ENCODE peak calls at places on chromosomes 4 and X, in eight cellular contexts. One of them, this sample, is unnamed.

GRCh38 chr4:153346563-153346962 is 2.1 kb downstream of the MND1 start:
- DNase-seq in NCI-H510A treated with DMSO at 0.1 percent for 48 hours: no peak
- DNase-seq in stimulated activated CD8-positive, alpha-beta memory T cell treated with anti-CD3 and anti-CD28 coated beads, Interleukin-4, amount 100 ng/mL, for 24 hours: no peak
- DNase-seq in AG08395: no peak
- DNase-seq in NK-92 treated with Interleukin-12 subunit alpha and Interleukin-12 subunit beta, amount 100 ng/mL, for 24 hours: no peak
- DNase-seq in H9: no peak
- DNase-seq in T-helper 9 cell: no peak
- DNase-seq in RCC 7860: no peak
- DNase-seq in this sample: no peak

GRCh38 chr4:185283723-185284122 is 74.3 kb downstream of the SNX25 start:
- DNase-seq in NK-92 treated with Interleukin-12 subunit alpha and Interleukin-12 subunit beta, amount 100 ng/mL, for 24 hours: no peak
- DNase-seq in H9: no peak
- DNase-seq in T-helper 9 cell: no peak
- DNase-seq in NCI-H510A treated with DMSO at 0.1 percent for 48 hours: no peak
- DNase-seq in AG08395: no peak
- DNase-seq in RCC 7860: no peak
- DNase-seq in stimulated activated CD8-positive, alpha-beta memory T cell treated with anti-CD3 and anti-CD28 coated beads, Interleukin-4, amount 100 ng/mL, for 24 hours: no peak
- DNase-seq in this sample: no peak

GRCh38 chrX:97685753-97686152 is 802.0 kb downstream of the RPA4 start:
- DNase-seq in NCI-H510A treated with DMSO at 0.1 percent for 48 hours: peak
- DNase-seq in T-helper 9 cell: no peak
- DNase-seq in stimulated activated CD8-positive, alpha-beta memory T cell treated with anti-CD3 and anti-CD28 coated beads, Interleukin-4, amount 100 ng/mL, for 24 hours: no peak
- DNase-seq in NK-92 treated with Interleukin-12 subunit alpha and Interleukin-12 subunit beta, amount 100 ng/mL, for 24 hours: peak
- DNase-seq in H9: no peak
- DNase-seq in AG08395: peak
- DNase-seq in RCC 7860: peak
- DNase-seq in this sample: peak

GRCh38 chr4:82282875-82283274 is 90.9 kb downstream of the HNRNPD start:
- DNase-seq in T-helper 9 cell: no peak
- DNase-seq in H9: no peak
- DNase-seq in NCI-H510A treated with DMSO at 0.1 percent for 48 hours: no peak
- DNase-seq in AG08395: no peak
- DNase-seq in stimulated activated CD8-positive, alpha-beta memory T cell treated with anti-CD3 and anti-CD28 coated beads, Interleukin-4, amount 100 ng/mL, for 24 hours: no peak
- DNase-seq in RCC 7860: no peak
- DNase-seq in NK-92 treated with Interleukin-12 subunit alpha and Interleukin-12 subunit beta, amount 100 ng/mL, for 24 hours: no peak
- DNase-seq in this sample: no peak

GRCh38 chr4:150056569-150056968 is 21.7 kb upstream of the DCLK2 start:
- DNase-seq in AG08395: peak
- DNase-seq in T-helper 9 cell: no peak
- DNase-seq in stimulated activated CD8-positive, alpha-beta memory T cell treated with anti-CD3 and anti-CD28 coated beads, Interleukin-4, amount 100 ng/mL, for 24 hours: no peak
- DNase-seq in NK-92 treated with Interleukin-12 subunit alpha and Interleukin-12 subunit beta, amount 100 ng/mL, for 24 hours: no peak
- DNase-seq in H9: no peak
- DNase-seq in RCC 7860: peak
- DNase-seq in NCI-H510A treated with DMSO at 0.1 percent for 48 hours: no peak
- DNase-seq in this sample: no peak

GRCh38 chr4:105305019-105305836 is 158.6 kb downstream of the TET2 start:
- DNase-seq in H9: no peak
- DNase-seq in RCC 7860: no peak
- DNase-seq in NK-92 treated with Interleukin-12 subunit alpha and Interleukin-12 subunit beta, amount 100 ng/mL, for 24 hours: no peak
- DNase-seq in T-helper 9 cell: no peak
- DNase-seq in stimulated activated CD8-positive, alpha-beta memory T cell treated with anti-CD3 and anti-CD28 coated beads, Interleukin-4, amount 100 ng/mL, for 24 hours: no peak
- DNase-seq in AG08395: no peak
- DNase-seq in NCI-H510A treated with DMSO at 0.1 percent for 48 hours: no peak
- DNase-seq in this sample: no peak

GRCh38 chrX:69362354-69362753 is 141.8 kb upstream of the NALF2 start:
- DNase-seq in T-helper 9 cell: no peak
- DNase-seq in NK-92 treated with Interleukin-12 subunit alpha and Interleukin-12 subunit beta, amount 100 ng/mL, for 24 hours: no peak
- DNase-seq in RCC 7860: no peak
- DNase-seq in AG08395: peak
- DNase-seq in NCI-H510A treated with DMSO at 0.1 percent for 48 hours: no peak
- DNase-seq in stimulated activated CD8-positive, alpha-beta memory T cell treated with anti-CD3 and anti-CD28 coated beads, Interleukin-4, amount 100 ng/mL, for 24 hours: no peak
- DNase-seq in H9: no peak
- DNase-seq in this sample: no peak

GRCh38 chr4:73726000-73726399 is 14.4 kb upstream of the CXCL8 start:
- DNase-seq in stimulated activated CD8-positive, alpha-beta memory T cell treated with anti-CD3 and anti-CD28 coated beads, Interleukin-4, amount 100 ng/mL, for 24 hours: no peak
- DNase-seq in NCI-H510A treated with DMSO at 0.1 percent for 48 hours: no peak
- DNase-seq in NK-92 treated with Interleukin-12 subunit alpha and Interleukin-12 subunit beta, amount 100 ng/mL, for 24 hours: no peak
- DNase-seq in H9: no peak
- DNase-seq in RCC 7860: peak
- DNase-seq in AG08395: peak
- DNase-seq in T-helper 9 cell: no peak
- DNase-seq in this sample: peak

GRCh38 chr4:72340803-72341431 is 228.1 kb downstream of the ADAMTS3 start:
- DNase-seq in NCI-H510A treated with DMSO at 0.1 percent for 48 hours: no peak
- DNase-seq in NK-92 treated with Interleukin-12 subunit alpha and Interleukin-12 subunit beta, amount 100 ng/mL, for 24 hours: no peak
- DNase-seq in stimulated activated CD8-positive, alpha-beta memory T cell treated with anti-CD3 and anti-CD28 coated beads, Interleukin-4, amount 100 ng/mL, for 24 hours: no peak
- DNase-seq in RCC 7860: no peak
- DNase-seq in H9: no peak
- DNase-seq in AG08395: no peak
- DNase-seq in T-helper 9 cell: no peak
- DNase-seq in this sample: no peak

GRCh38 chrX:19739683-19740082 is 147.7 kb downstream of the SH3KBP1 start:
- DNase-seq in NCI-H510A treated with DMSO at 0.1 percent for 48 hours: peak
- DNase-seq in T-helper 9 cell: peak
- DNase-seq in H9: peak
- DNase-seq in RCC 7860: peak
- DNase-seq in AG08395: peak
- DNase-seq in NK-92 treated with Interleukin-12 subunit alpha and Interleukin-12 subunit beta, amount 100 ng/mL, for 24 hours: no peak
- DNase-seq in stimulated activated CD8-positive, alpha-beta memory T cell treated with anti-CD3 and anti-CD28 coated beads, Interleukin-4, amount 100 ng/mL, for 24 hours: no peak
- DNase-seq in this sample: peak

GRCh38 chr4:153789741-153790651 is 1.1 kb upstream of the SFRP2 start:
- DNase-seq in H9: peak
- DNase-seq in stimulated activated CD8-positive, alpha-beta memory T cell treated with anti-CD3 and anti-CD28 coated beads, Interleukin-4, amount 100 ng/mL, for 24 hours: no peak
- DNase-seq in NCI-H510A treated with DMSO at 0.1 percent for 48 hours: no peak
- DNase-seq in AG08395: no peak
- DNase-seq in T-helper 9 cell: no peak
- DNase-seq in RCC 7860: no peak
- DNase-seq in NK-92 treated with Interleukin-12 subunit alpha and Interleukin-12 subunit beta, amount 100 ng/mL, for 24 hours: no peak
- DNase-seq in this sample: peak

GRCh38 chr4:288891-289290 is 16.4 kb downstream of the ZNF732 start:
- DNase-seq in stimulated activated CD8-positive, alpha-beta memory T cell treated with anti-CD3 and anti-CD28 coated beads, Interleukin-4, amount 100 ng/mL, for 24 hours: no peak
- DNase-seq in T-helper 9 cell: no peak
- DNase-seq in NK-92 treated with Interleukin-12 subunit alpha and Interleukin-12 subunit beta, amount 100 ng/mL, for 24 hours: no peak
- DNase-seq in H9: no peak
- DNase-seq in AG08395: no peak
- DNase-seq in RCC 7860: no peak
- DNase-seq in NCI-H510A treated with DMSO at 0.1 percent for 48 hours: no peak
- DNase-seq in this sample: peak

GRCh38 chrX:38857736-38858432 is 56.6 kb downstream of the MID1IP1 start:
- DNase-seq in stimulated activated CD8-positive, alpha-beta memory T cell treated with anti-CD3 and anti-CD28 coated beads, Interleukin-4, amount 100 ng/mL, for 24 hours: no peak
- DNase-seq in AG08395: no peak
- DNase-seq in NCI-H510A treated with DMSO at 0.1 percent for 48 hours: peak
- DNase-seq in RCC 7860: no peak
- DNase-seq in NK-92 treated with Interleukin-12 subunit alpha and Interleukin-12 subunit beta, amount 100 ng/mL, for 24 hours: no peak
- DNase-seq in T-helper 9 cell: no peak
- DNase-seq in H9: no peak
- DNase-seq in this sample: no peak

GRCh38 chrX:154441984-154442707 is 1.8 kb upstream of the FAM50A start:
- DNase-seq in RCC 7860: no peak
- DNase-seq in AG08395: no peak
- DNase-seq in stimulated activated CD8-positive, alpha-beta memory T cell treated with anti-CD3 and anti-CD28 coated beads, Interleukin-4, amount 100 ng/mL, for 24 hours: no peak
- DNase-seq in NK-92 treated with Interleukin-12 subunit alpha and Interleukin-12 subunit beta, amount 100 ng/mL, for 24 hours: no peak
- DNase-seq in NCI-H510A treated with DMSO at 0.1 percent for 48 hours: no peak
- DNase-seq in T-helper 9 cell: no peak
- DNase-seq in H9: no peak
- DNase-seq in this sample: peak

GRCh38 chr4:184815046-184815877 is 10.5 kb downstream of the ACSL1 start:
- DNase-seq in stimulated activated CD8-positive, alpha-beta memory T cell treated with anti-CD3 and anti-CD28 coated beads, Interleukin-4, amount 100 ng/mL, for 24 hours: no peak
- DNase-seq in NCI-H510A treated with DMSO at 0.1 percent for 48 hours: peak
- DNase-seq in T-helper 9 cell: no peak
- DNase-seq in AG08395: peak
- DNase-seq in H9: peak
- DNase-seq in RCC 7860: peak
- DNase-seq in NK-92 treated with Interleukin-12 subunit alpha and Interleukin-12 subunit beta, amount 100 ng/mL, for 24 hours: peak
- DNase-seq in this sample: peak

GRCh38 chr4:117239434-117239833 is 154.1 kb upstream of the TRAM1L1 start:
- DNase-seq in AG08395: no peak
- DNase-seq in stimulated activated CD8-positive, alpha-beta memory T cell treated with anti-CD3 and anti-CD28 coated beads, Interleukin-4, amount 100 ng/mL, for 24 hours: no peak
- DNase-seq in NK-92 treated with Interleukin-12 subunit alpha and Interleukin-12 subunit beta, amount 100 ng/mL, for 24 hours: no peak
- DNase-seq in T-helper 9 cell: no peak
- DNase-seq in H9: no peak
- DNase-seq in RCC 7860: no peak
- DNase-seq in NCI-H510A treated with DMSO at 0.1 percent for 48 hours: no peak
- DNase-seq in this sample: no peak

GRCh38 chr4:128477540-128477939 is 189.9 kb upstream of the PGRMC2 start:
- DNase-seq in stimulated activated CD8-positive, alpha-beta memory T cell treated with anti-CD3 and anti-CD28 coated beads, Interleukin-4, amount 100 ng/mL, for 24 hours: no peak
- DNase-seq in H9: no peak
- DNase-seq in RCC 7860: no peak
- DNase-seq in NCI-H510A treated with DMSO at 0.1 percent for 48 hours: no peak
- DNase-seq in AG08395: no peak
- DNase-seq in NK-92 treated with Interleukin-12 subunit alpha and Interleukin-12 subunit beta, amount 100 ng/mL, for 24 hours: no peak
- DNase-seq in T-helper 9 cell: no peak
- DNase-seq in this sample: peak

GRCh38 chr4:122537388-122538135 is 81.0 kb upstream of the IL2 start:
- DNase-seq in RCC 7860: no peak
- DNase-seq in NCI-H510A treated with DMSO at 0.1 percent for 48 hours: no peak
- DNase-seq in stimulated activated CD8-positive, alpha-beta memory T cell treated with anti-CD3 and anti-CD28 coated beads, Interleukin-4, amount 100 ng/mL, for 24 hours: no peak
- DNase-seq in T-helper 9 cell: no peak
- DNase-seq in NK-92 treated with Interleukin-12 subunit alpha and Interleukin-12 subunit beta, amount 100 ng/mL, for 24 hours: no peak
- DNase-seq in H9: no peak
- DNase-seq in AG08395: no peak
- DNase-seq in this sample: no peak

GRCh38 chrX:72203421-72203820 is 21.9 kb downstream of the PIN4 start:
- DNase-seq in stimulated activated CD8-positive, alpha-beta memory T cell treated with anti-CD3 and anti-CD28 coated beads, Interleukin-4, amount 100 ng/mL, for 24 hours: no peak
- DNase-seq in NCI-H510A treated with DMSO at 0.1 percent for 48 hours: no peak
- DNase-seq in RCC 7860: no peak
- DNase-seq in NK-92 treated with Interleukin-12 subunit alpha and Interleukin-12 subunit beta, amount 100 ng/mL, for 24 hours: no peak
- DNase-seq in T-helper 9 cell: no peak
- DNase-seq in AG08395: no peak
- DNase-seq in H9: no peak
- DNase-seq in this sample: no peak

GRCh38 chrX:106415276-106415895 is 196.4 kb upstream of the RADX start:
- DNase-seq in T-helper 9 cell: peak
- DNase-seq in AG08395: peak
- DNase-seq in RCC 7860: no peak
- DNase-seq in stimulated activated CD8-positive, alpha-beta memory T cell treated with anti-CD3 and anti-CD28 coated beads, Interleukin-4, amount 100 ng/mL, for 24 hours: no peak
- DNase-seq in NK-92 treated with Interleukin-12 subunit alpha and Interleukin-12 subunit beta, amount 100 ng/mL, for 24 hours: no peak
- DNase-seq in NCI-H510A treated with DMSO at 0.1 percent for 48 hours: peak
- DNase-seq in H9: no peak
- DNase-seq in this sample: peak

GRCh38 chrX:152412105-152412504 is 39.0 kb downstream of the GABRA3 start:
- DNase-seq in AG08395: no peak
- DNase-seq in H9: no peak
- DNase-seq in NCI-H510A treated with DMSO at 0.1 percent for 48 hours: no peak
- DNase-seq in RCC 7860: no peak
- DNase-seq in stimulated activated CD8-positive, alpha-beta memory T cell treated with anti-CD3 and anti-CD28 coated beads, Interleukin-4, amount 100 ng/mL, for 24 hours: no peak
- DNase-seq in NK-92 treated with Interleukin-12 subunit alpha and Interleukin-12 subunit beta, amount 100 ng/mL, for 24 hours: no peak
- DNase-seq in T-helper 9 cell: no peak
- DNase-seq in this sample: no peak

GRCh38 chr4:83250666-83251065 is 33.9 kb downstream of the COQ2 start:
- DNase-seq in RCC 7860: no peak
- DNase-seq in H9: no peak
- DNase-seq in AG08395: no peak
- DNase-seq in T-helper 9 cell: no peak
- DNase-seq in stimulated activated CD8-positive, alpha-beta memory T cell treated with anti-CD3 and anti-CD28 coated beads, Interleukin-4, amount 100 ng/mL, for 24 hours: no peak
- DNase-seq in NCI-H510A treated with DMSO at 0.1 percent for 48 hours: no peak
- DNase-seq in NK-92 treated with Interleukin-12 subunit alpha and Interleukin-12 subunit beta, amount 100 ng/mL, for 24 hours: no peak
- DNase-seq in this sample: no peak

GRCh38 chr4:105106416-105106815 is 40.3 kb upstream of the TET2 start:
- DNase-seq in T-helper 9 cell: no peak
- DNase-seq in RCC 7860: no peak
- DNase-seq in stimulated activated CD8-positive, alpha-beta memory T cell treated with anti-CD3 and anti-CD28 coated beads, Interleukin-4, amount 100 ng/mL, for 24 hours: no peak
- DNase-seq in H9: no peak
- DNase-seq in AG08395: no peak
- DNase-seq in NK-92 treated with Interleukin-12 subunit alpha and Interleukin-12 subunit beta, amount 100 ng/mL, for 24 hours: no peak
- DNase-seq in NCI-H510A treated with DMSO at 0.1 percent for 48 hours: no peak
- DNase-seq in this sample: no peak

GRCh38 chrX:17725176-17725575 is 12.1 kb upstream of the SCML1 start:
- DNase-seq in T-helper 9 cell: no peak
- DNase-seq in stimulated activated CD8-positive, alpha-beta memory T cell treated with anti-CD3 and anti-CD28 coated beads, Interleukin-4, amount 100 ng/mL, for 24 hours: no peak
- DNase-seq in H9: no peak
- DNase-seq in NCI-H510A treated with DMSO at 0.1 percent for 48 hours: no peak
- DNase-seq in NK-92 treated with Interleukin-12 subunit alpha and Interleukin-12 subunit beta, amount 100 ng/mL, for 24 hours: no peak
- DNase-seq in RCC 7860: no peak
- DNase-seq in AG08395: no peak
- DNase-seq in this sample: no peak

GRCh38 chr4:101711590-101712255 is 78.8 kb upstream of the BANK1 start:
- DNase-seq in NK-92 treated with Interleukin-12 subunit alpha and Interleukin-12 subunit beta, amount 100 ng/mL, for 24 hours: no peak
- DNase-seq in T-helper 9 cell: no peak
- DNase-seq in stimulated activated CD8-positive, alpha-beta memory T cell treated with anti-CD3 and anti-CD28 coated beads, Interleukin-4, amount 100 ng/mL, for 24 hours: no peak
- DNase-seq in AG08395: no peak
- DNase-seq in RCC 7860: no peak
- DNase-seq in H9: no peak
- DNase-seq in NCI-H510A treated with DMSO at 0.1 percent for 48 hours: no peak
- DNase-seq in this sample: peak

GRCh38 chr4:77176606-77177005 is 19.6 kb downstream of the CCNG2 start:
- DNase-seq in H9: no peak
- DNase-seq in RCC 7860: no peak
- DNase-seq in NCI-H510A treated with DMSO at 0.1 percent for 48 hours: no peak
- DNase-seq in T-helper 9 cell: no peak
- DNase-seq in stimulated activated CD8-positive, alpha-beta memory T cell treated with anti-CD3 and anti-CD28 coated beads, Interleukin-4, amount 100 ng/mL, for 24 hours: no peak
- DNase-seq in AG08395: no peak
- DNase-seq in NK-92 treated with Interleukin-12 subunit alpha and Interleukin-12 subunit beta, amount 100 ng/mL, for 24 hours: no peak
- DNase-seq in this sample: no peak

GRCh38 chrX:69501433-69501832 is 2.7 kb upstream of the NALF2 start:
- DNase-seq in NK-92 treated with Interleukin-12 subunit alpha and Interleukin-12 subunit beta, amount 100 ng/mL, for 24 hours: no peak
- DNase-seq in H9: peak
- DNase-seq in NCI-H510A treated with DMSO at 0.1 percent for 48 hours: peak
- DNase-seq in stimulated activated CD8-positive, alpha-beta memory T cell treated with anti-CD3 and anti-CD28 coated beads, Interleukin-4, amount 100 ng/mL, for 24 hours: no peak
- DNase-seq in AG08395: no peak
- DNase-seq in RCC 7860: no peak
- DNase-seq in T-helper 9 cell: no peak
- DNase-seq in this sample: peak

GRCh38 chr4:100421356-100421978 is 96.4 kb downstream of the EMCN start:
- DNase-seq in RCC 7860: peak
- DNase-seq in NK-92 treated with Interleukin-12 subunit alpha and Interleukin-12 subunit beta, amount 100 ng/mL, for 24 hours: no peak
- DNase-seq in stimulated activated CD8-positive, alpha-beta memory T cell treated with anti-CD3 and anti-CD28 coated beads, Interleukin-4, amount 100 ng/mL, for 24 hours: no peak
- DNase-seq in NCI-H510A treated with DMSO at 0.1 percent for 48 hours: peak
- DNase-seq in H9: no peak
- DNase-seq in T-helper 9 cell: no peak
- DNase-seq in AG08395: peak
- DNase-seq in this sample: peak

GRCh38 chr4:1381181-1381621 is 25.0 kb downstream of the NKX1-1 start:
- DNase-seq in T-helper 9 cell: no peak
- DNase-seq in AG08395: no peak
- DNase-seq in NK-92 treated with Interleukin-12 subunit alpha and Interleukin-12 subunit beta, amount 100 ng/mL, for 24 hours: no peak
- DNase-seq in RCC 7860: no peak
- DNase-seq in NCI-H510A treated with DMSO at 0.1 percent for 48 hours: no peak
- DNase-seq in stimulated activated CD8-positive, alpha-beta memory T cell treated with anti-CD3 and anti-CD28 coated beads, Interleukin-4, amount 100 ng/mL, for 24 hours: no peak
- DNase-seq in H9: no peak
- DNase-seq in this sample: no peak

GRCh38 chrX:18890724-18891560 is 93.0 kb downstream of the PHKA2 start:
- DNase-seq in stimulated activated CD8-positive, alpha-beta memory T cell treated with anti-CD3 and anti-CD28 coated beads, Interleukin-4, amount 100 ng/mL, for 24 hours: no peak
- DNase-seq in NK-92 treated with Interleukin-12 subunit alpha and Interleukin-12 subunit beta, amount 100 ng/mL, for 24 hours: no peak
- DNase-seq in H9: no peak
- DNase-seq in NCI-H510A treated with DMSO at 0.1 percent for 48 hours: peak
- DNase-seq in RCC 7860: no peak
- DNase-seq in AG08395: no peak
- DNase-seq in T-helper 9 cell: no peak
- DNase-seq in this sample: no peak